ENCODE peak calls at places on chromosomes 2 and 18, in ten cellular contexts. W, P, L, O, A, J, S, X, C and F are unnamed samples.

GRCh38 chr2:86000938-86001312 is 104.8 kb downstream of the POLR1A start:
- DNase-seq in W (no peak), P (no peak), L (no peak), O (no peak), A (no peak), J (no peak), S (no peak), X (no peak), C (no peak), F (no peak)

GRCh38 chr2:241809383-241810303 is 650 bp downstream of the NEU4 start:
- DNase-seq in W (no peak), P (no peak), L (no peak), O (no peak), A (no peak), J (no peak), S (no peak), X (no peak), C (no peak), F (no peak)

GRCh38 chr2:88735133-88735532 is 43.7 kb downstream of the RPIA start:
- DNase-seq in W (no peak), P (no peak), L (peak), O (no peak), A (no peak), J (no peak), S (no peak), X (no peak), C (no peak), F (no peak)

GRCh38 chr2:180707175-180707866 is 273.1 kb upstream of the UBE2E3 start:
- DNase-seq in W (no peak), P (no peak), L (no peak), O (no peak), A (no peak), J (no peak), S (no peak), X (no peak), C (no peak), F (no peak)

GRCh38 chr18:45879681-45880655 is 54.5 kb downstream of the SIGLEC15 start:
- DNase-seq in W (peak), P (peak), L (peak), O (peak), A (peak), J (peak), S (peak), X (peak), C (peak), F (peak)

GRCh38 chr18:51578403-51578980 is 381.0 kb upstream of the MEX3C start:
- DNase-seq in W (no peak), P (no peak), L (no peak), O (no peak), A (no peak), J (no peak), S (no peak), X (no peak), C (no peak), F (no peak)

GRCh38 chr2:144505245-144505801 is 14.6 kb downstream of the ZEB2 start:
- DNase-seq in W (no peak), P (no peak), L (peak), O (peak), A (no peak), J (no peak), S (no peak), X (no peak), C (peak), F (no peak)

GRCh38 chr2:27717070-27717453 is 53.4 kb downstream of the SLC4A1AP start:
- DNase-seq in W (no peak), P (peak), L (peak), O (no peak), A (peak), J (no peak), S (no peak), X (no peak), C (peak), F (peak)

GRCh38 chr2:72136349-72136748 is 11.3 kb downstream of the CYP26B1 start:
- DNase-seq in W (no peak), P (no peak), L (no peak), O (no peak), A (no peak), J (no peak), S (no peak), X (no peak), C (no peak), F (no peak)

GRCh38 chr2:94870392-94871225 is 621 bp upstream of the TEKT4 start:
- DNase-seq in W (no peak), P (no peak), L (no peak), O (no peak), A (no peak), J (no peak), S (no peak), X (no peak), C (no peak), F (no peak)

GRCh38 chr2:54708584-54709340 is 14.7 kb upstream of the EML6 start:
- DNase-seq in W (no peak), P (no peak), L (peak), O (no peak), A (no peak), J (no peak), S (no peak), X (no peak), C (peak), F (no peak)

GRCh38 chr18:31401156-31402025 is 24.8 kb downstream of the DSG4 start:
- DNase-seq in W (no peak), P (no peak), L (no peak), O (no peak), A (no peak), J (no peak), S (no peak), X (no peak), C (peak), F (no peak)

GRCh38 chr18:22703883-22704626 is 229.1 kb upstream of the RBBP8 start:
- DNase-seq in W (no peak), P (no peak), L (peak), O (no peak), A (peak), J (no peak), S (peak), X (no peak), C (peak), F (peak)